ENCODE peak calls at places on chromosome 18, in seven cellular contexts. R is T follicular helper cell; D is GM04504; F is A549; C is substantia nigra; H is stimulated activated CD8-positive, alpha-beta memory T cell treated with anti-CD3 and anti-CD28 coated beads, Interleukin-15, amount 100 ng/mL, for 24 hours; Q is pancreas. T is an unnamed sample.

GRCh38 chr18:74373428-74373827 is 57.8 kb downstream of the C18orf63 start:
- DNase-seq in F (no peak), D (no peak), Q (no peak), H (no peak), C (no peak), R (peak; percentile 51), T (no peak)

GRCh38 chr18:79590191-79591039 is 89.2 kb upstream of the CTDP1 start:
- DNase-seq in C (no peak), Q (peak; percentile 40), R (no peak), F (no peak), D (no peak), H (no peak), T (peak; percentile 46)

GRCh38 chr18:35682282-35682867 is 100.8 kb downstream of the GALNT1 start:
- DNase-seq in H (no peak), F (no peak), D (no peak), Q (no peak), R (no peak), C (no peak), T (no peak)

GRCh38 chr18:63962137-63962536 is 7.7 kb upstream of the SERPINB8 start:
- DNase-seq in C (no peak), Q (no peak), F (no peak), D (no peak), R (no peak), H (no peak), T (no peak)

GRCh38 chr18:49055787-49056186 is 105.0 kb upstream of the SMAD7 start:
- DNase-seq in R (no peak), H (no peak), Q (no peak), F (no peak), C (no peak), D (peak; percentile 89), T (peak; percentile 77)

GRCh38 chr18:9906407-9906955 is 7.3 kb upstream of the VAPA start:
- DNase-seq in D (no peak), H (no peak), C (no peak), F (no peak), R (no peak), Q (no peak), T (no peak)

GRCh38 chr18:22171263-22171838 is 2.0 kb downstream of the GATA6 start:
- DNase-seq in Q (peak; percentile 73), F (no peak), H (no peak), R (no peak), D (no peak), C (no peak), T (no peak)

GRCh38 chr18:9631814-9632496 is 17.6 kb upstream of the PPP4R1 start:
- DNase-seq in D (peak; percentile 55), F (peak; percentile 90), C (no peak), R (no peak), H (no peak), Q (no peak), T (no peak)

GRCh38 chr18:49447810-49448745 is 12.4 kb downstream of the DYM start:
- DNase-seq in H (no peak), Q (no peak), R (peak; percentile 23), F (peak; percentile 71), C (no peak), D (no peak), T (no peak)

GRCh38 chr18:79399275-79400081 is 3.7 kb downstream of the NFATC1 start:
- DNase-seq in C (no peak), R (no peak), F (no peak), Q (peak; percentile 69), D (no peak), H (no peak), T (peak; percentile 52)

GRCh38 chr18:6592522-6592921 is 137.0 kb upstream of the ARHGAP28 start:
- DNase-seq in H (no peak), D (no peak), R (no peak), Q (no peak), C (no peak), F (no peak), T (no peak)

GRCh38 chr18:13051159-13051558 is 60.0 kb downstream of the CEP192 start:
- DNase-seq in Q (no peak), H (no peak), C (no peak), R (no peak), D (no peak), F (no peak), T (no peak)

GRCh38 chr18:79784965-79785770 is 12.6 kb upstream of the KCNG2 start:
- DNase-seq in Q (peak; percentile 36), C (no peak), R (no peak), F (no peak), H (no peak), D (peak; percentile 9), T (no peak)

GRCh38 chr18:59501876-59502221 is 142.8 kb upstream of the LMAN1 start:
- DNase-seq in D (no peak), C (no peak), H (no peak), Q (no peak), R (no peak), F (no peak), T (no peak)

GRCh38 chr18:13112982-13113381 is 105.6 kb upstream of the LDLRAD4 start:
- DNase-seq in C (no peak), F (peak; percentile 54), Q (peak; percentile 66), D (no peak), H (no peak), R (no peak), T (peak; percentile 87)

GRCh38 chr18:73733376-73733775 is 414.3 kb downstream of the FBXO15 start:
- DNase-seq in C (no peak), D (no peak), H (no peak), R (no peak), F (no peak), Q (no peak), T (no peak)

GRCh38 chr18:68796936-68797690 is 767 bp upstream of the CCDC102B start:
- DNase-seq in D (peak; percentile 83), R (no peak), H (no peak), C (no peak), Q (no peak), F (no peak), T (peak; percentile 45)

GRCh38 chr18:50193796-50194622 is 938 bp downstream of the MYO5B start:
- DNase-seq in C (no peak), Q (peak; percentile 74), D (no peak), R (no peak), F (no peak), H (no peak), T (no peak)

GRCh38 chr18:40414155-40414754 is 1540.8 kb upstream of the PIK3C3 start:
- DNase-seq in Q (no peak), F (no peak), D (peak; percentile 8), C (no peak), H (no peak), R (no peak), T (no peak)

GRCh38 chr18:331231-331771 is 63.5 kb upstream of the THOC1 start:
- DNase-seq in F (no peak), R (no peak), H (no peak), Q (no peak), C (peak; percentile 5), D (no peak), T (no peak)

GRCh38 chr18:34921271-34921670 is 119.9 kb upstream of the MAPRE2 start:
- DNase-seq in C (no peak), H (no peak), D (no peak), F (no peak), Q (no peak), R (no peak), T (no peak)

T was measured in Right ventricle myocardium superior.